ENCODE peak calls at places on chromosomes 13 and 19, in nine cellular contexts. One of them, this sample, is unnamed.

GRCh38 chr13:50080158-50080855 is 65.1 kb downstream of the KCNRG start:
- DNase-seq in kidney tubule cell: peak; percentile 51
- DNase-seq in breast epithelium: no peak
- DNase-seq in neural crest cell: peak; percentile 12
- DNase-seq in PC-9: no peak
- DNase-seq in EL: peak; percentile 56
- DNase-seq in GM03348: peak; percentile 14
- DNase-seq in stimulated activated naive CD8-positive, alpha-beta T cell treated with anti-CD3 and anti-CD28 coated beads, Interleukin-15, Interleukin-2, amounts not matched to agents 100 U/mL and 50 U/mL, for 24 hours: peak; percentile 30
- DNase-seq in glutamatergic neuron: peak; percentile 37
- DNase-seq in this sample: peak; percentile 53

GRCh38 chr13:29621401-29621800 is 25.9 kb upstream of the SLC7A1 start:
- DNase-seq in kidney tubule cell: peak; percentile 38
- DNase-seq in breast epithelium: no peak
- DNase-seq in neural crest cell: no peak
- DNase-seq in PC-9: no peak
- DNase-seq in EL: peak; percentile 80
- DNase-seq in GM03348: no peak
- DNase-seq in stimulated activated naive CD8-positive, alpha-beta T cell treated with anti-CD3 and anti-CD28 coated beads, Interleukin-15, Interleukin-2, amounts not matched to agents 100 U/mL and 50 U/mL, for 24 hours: no peak
- DNase-seq in glutamatergic neuron: no peak
- DNase-seq in this sample: no peak

GRCh38 chr13:113151745-113152707 is 6.4 kb upstream of the PROZ start:
- DNase-seq in kidney tubule cell: peak; percentile 30
- DNase-seq in breast epithelium: no peak
- DNase-seq in neural crest cell: no peak
- DNase-seq in PC-9: no peak
- DNase-seq in EL: peak; percentile 27
- DNase-seq in GM03348: peak; percentile 67
- DNase-seq in stimulated activated naive CD8-positive, alpha-beta T cell treated with anti-CD3 and anti-CD28 coated beads, Interleukin-15, Interleukin-2, amounts not matched to agents 100 U/mL and 50 U/mL, for 24 hours: no peak
- DNase-seq in glutamatergic neuron: no peak
- DNase-seq in this sample: peak; percentile 51

GRCh38 chr13:78601124-78601885 is 2.0 kb downstream of the POU4F1 start:
- DNase-seq in kidney tubule cell: no peak
- DNase-seq in breast epithelium: no peak
- DNase-seq in neural crest cell: no peak
- DNase-seq in PC-9: no peak
- DNase-seq in EL: no peak
- DNase-seq in GM03348: no peak
- DNase-seq in stimulated activated naive CD8-positive, alpha-beta T cell treated with anti-CD3 and anti-CD28 coated beads, Interleukin-15, Interleukin-2, amounts not matched to agents 100 U/mL and 50 U/mL, for 24 hours: no peak
- DNase-seq in glutamatergic neuron: peak; percentile 62
- DNase-seq in this sample: peak; percentile 63

GRCh38 chr13:93230466-93230865 is 3.9 kb downstream of the GPC6 start:
- DNase-seq in kidney tubule cell: peak; percentile 74
- DNase-seq in breast epithelium: no peak
- DNase-seq in neural crest cell: no peak
- DNase-seq in PC-9: peak; percentile 51
- DNase-seq in EL: peak; percentile 57
- DNase-seq in GM03348: peak; percentile 63
- DNase-seq in stimulated activated naive CD8-positive, alpha-beta T cell treated with anti-CD3 and anti-CD28 coated beads, Interleukin-15, Interleukin-2, amounts not matched to agents 100 U/mL and 50 U/mL, for 24 hours: no peak
- DNase-seq in glutamatergic neuron: no peak
- DNase-seq in this sample: no peak

GRCh38 chr19:47227347-47228167 is 3.4 kb downstream of the BBC3 start:
- DNase-seq in kidney tubule cell: peak; percentile 93
- DNase-seq in breast epithelium: peak; percentile 90
- DNase-seq in neural crest cell: peak; percentile 93
- DNase-seq in PC-9: peak; percentile 86
- DNase-seq in EL: peak; percentile 98
- DNase-seq in GM03348: peak; percentile 93
- DNase-seq in stimulated activated naive CD8-positive, alpha-beta T cell treated with anti-CD3 and anti-CD28 coated beads, Interleukin-15, Interleukin-2, amounts not matched to agents 100 U/mL and 50 U/mL, for 24 hours: peak; percentile 76
- DNase-seq in glutamatergic neuron: peak; percentile 92
- DNase-seq in this sample: peak; percentile 99

GRCh38 chr13:27928353-27928804 is 8.6 kb downstream of the PDX1 start:
- DNase-seq in kidney tubule cell: no peak
- DNase-seq in breast epithelium: no peak
- DNase-seq in neural crest cell: no peak
- DNase-seq in PC-9: no peak
- DNase-seq in EL: no peak
- DNase-seq in GM03348: no peak
- DNase-seq in stimulated activated naive CD8-positive, alpha-beta T cell treated with anti-CD3 and anti-CD28 coated beads, Interleukin-15, Interleukin-2, amounts not matched to agents 100 U/mL and 50 U/mL, for 24 hours: no peak
- DNase-seq in glutamatergic neuron: no peak
- DNase-seq in this sample: peak; percentile 47

GRCh38 chr19:34482380-34483250 is 1.1 kb downstream of the WTIP start:
- DNase-seq in kidney tubule cell: peak; percentile 45
- DNase-seq in breast epithelium: no peak
- DNase-seq in neural crest cell: peak; percentile 45
- DNase-seq in PC-9: no peak
- DNase-seq in EL: peak; percentile 46
- DNase-seq in GM03348: peak; percentile 66
- DNase-seq in stimulated activated naive CD8-positive, alpha-beta T cell treated with anti-CD3 and anti-CD28 coated beads, Interleukin-15, Interleukin-2, amounts not matched to agents 100 U/mL and 50 U/mL, for 24 hours: no peak
- DNase-seq in glutamatergic neuron: peak; percentile 49
- DNase-seq in this sample: no peak

GRCh38 chr13:33109801-33110200 is 93.6 kb downstream of the KL start:
- DNase-seq in kidney tubule cell: no peak
- DNase-seq in breast epithelium: no peak
- DNase-seq in neural crest cell: no peak
- DNase-seq in PC-9: no peak
- DNase-seq in EL: no peak
- DNase-seq in GM03348: no peak
- DNase-seq in stimulated activated naive CD8-positive, alpha-beta T cell treated with anti-CD3 and anti-CD28 coated beads, Interleukin-15, Interleukin-2, amounts not matched to agents 100 U/mL and 50 U/mL, for 24 hours: no peak
- DNase-seq in glutamatergic neuron: peak; percentile 42
- DNase-seq in this sample: no peak

GRCh38 chr13:33092422-33092987 is 76.3 kb downstream of the KL start:
- DNase-seq in kidney tubule cell: no peak
- DNase-seq in breast epithelium: no peak
- DNase-seq in neural crest cell: no peak
- DNase-seq in PC-9: no peak
- DNase-seq in EL: no peak
- DNase-seq in GM03348: no peak
- DNase-seq in stimulated activated naive CD8-positive, alpha-beta T cell treated with anti-CD3 and anti-CD28 coated beads, Interleukin-15, Interleukin-2, amounts not matched to agents 100 U/mL and 50 U/mL, for 24 hours: no peak
- DNase-seq in glutamatergic neuron: no peak
- DNase-seq in this sample: no peak

GRCh38 chr13:35984776-35985453 is 146.3 kb downstream of the DCLK1 start:
- DNase-seq in kidney tubule cell: no peak
- DNase-seq in breast epithelium: no peak
- DNase-seq in neural crest cell: peak; percentile 26
- DNase-seq in PC-9: no peak
- DNase-seq in EL: no peak
- DNase-seq in GM03348: no peak
- DNase-seq in stimulated activated naive CD8-positive, alpha-beta T cell treated with anti-CD3 and anti-CD28 coated beads, Interleukin-15, Interleukin-2, amounts not matched to agents 100 U/mL and 50 U/mL, for 24 hours: no peak
- DNase-seq in glutamatergic neuron: peak; percentile 58
- DNase-seq in this sample: peak; percentile 66

GRCh38 chr13:29428310-29428991 is 167.0 kb downstream of the SLC7A1 start:
- DNase-seq in kidney tubule cell: peak; percentile 7
- DNase-seq in breast epithelium: no peak
- DNase-seq in neural crest cell: peak; percentile 22
- DNase-seq in PC-9: no peak
- DNase-seq in EL: peak; percentile 31
- DNase-seq in GM03348: peak; percentile 81
- DNase-seq in stimulated activated naive CD8-positive, alpha-beta T cell treated with anti-CD3 and anti-CD28 coated beads, Interleukin-15, Interleukin-2, amounts not matched to agents 100 U/mL and 50 U/mL, for 24 hours: no peak
- DNase-seq in glutamatergic neuron: peak; percentile 63
- DNase-seq in this sample: peak; percentile 77

GRCh38 chr13:33057019-33057785 is 41.0 kb downstream of the KL start:
- DNase-seq in kidney tubule cell: peak; percentile 10
- DNase-seq in breast epithelium: no peak
- DNase-seq in neural crest cell: no peak
- DNase-seq in PC-9: no peak
- DNase-seq in EL: peak; percentile 27
- DNase-seq in GM03348: peak; percentile 53
- DNase-seq in stimulated activated naive CD8-positive, alpha-beta T cell treated with anti-CD3 and anti-CD28 coated beads, Interleukin-15, Interleukin-2, amounts not matched to agents 100 U/mL and 50 U/mL, for 24 hours: no peak
- DNase-seq in glutamatergic neuron: peak; percentile 23
- DNase-seq in this sample: no peak

GRCh38 chr19:28701491-28701890 is 511.5 kb downstream of the UQCRFS1 start:
- DNase-seq in kidney tubule cell: no peak
- DNase-seq in breast epithelium: no peak
- DNase-seq in neural crest cell: no peak
- DNase-seq in PC-9: no peak
- DNase-seq in EL: peak; percentile 73
- DNase-seq in GM03348: no peak
- DNase-seq in stimulated activated naive CD8-positive, alpha-beta T cell treated with anti-CD3 and anti-CD28 coated beads, Interleukin-15, Interleukin-2, amounts not matched to agents 100 U/mL and 50 U/mL, for 24 hours: no peak
- DNase-seq in glutamatergic neuron: no peak
- DNase-seq in this sample: no peak

GRCh38 chr13:50156140-50156539 is 140.9 kb downstream of the KCNRG start:
- DNase-seq in kidney tubule cell: peak; percentile 51
- DNase-seq in breast epithelium: no peak
- DNase-seq in neural crest cell: no peak
- DNase-seq in PC-9: no peak
- DNase-seq in EL: peak; percentile 41
- DNase-seq in GM03348: peak; percentile 72
- DNase-seq in stimulated activated naive CD8-positive, alpha-beta T cell treated with anti-CD3 and anti-CD28 coated beads, Interleukin-15, Interleukin-2, amounts not matched to agents 100 U/mL and 50 U/mL, for 24 hours: no peak
- DNase-seq in glutamatergic neuron: no peak
- DNase-seq in this sample: no peak

GRCh38 chr19:35055715-35056179 is 14.2 kb downstream of the HPN start:
- DNase-seq in kidney tubule cell: no peak
- DNase-seq in breast epithelium: no peak
- DNase-seq in neural crest cell: no peak
- DNase-seq in PC-9: no peak
- DNase-seq in EL: no peak
- DNase-seq in GM03348: no peak
- DNase-seq in stimulated activated naive CD8-positive, alpha-beta T cell treated with anti-CD3 and anti-CD28 coated beads, Interleukin-15, Interleukin-2, amounts not matched to agents 100 U/mL and 50 U/mL, for 24 hours: no peak
- DNase-seq in glutamatergic neuron: no peak
- DNase-seq in this sample: peak; percentile 82